ENCODE peak calls at places on chromosomes 4 and X, in four cellular contexts. O is cardiac fibroblast; I is SK-N-SH; T is CD8-positive, alpha-beta T cell. X is an unnamed sample.

GRCh38 chr4:66178901-66179300 is 508.6 kb upstream of the EPHA5 start:
- DNase-seq in O (peak; percentile 28), I (no peak), T (no peak), X (no peak)

GRCh38 chrX:28880136-28880535 is 292.9 kb downstream of the IL1RAPL1 start:
- DNase-seq in O (peak; percentile 70), I (no peak), T (no peak), X (no peak)

GRCh38 chr4:111562811-111563210 is 582.4 kb upstream of the FAM241A start:
- DNase-seq in O (no peak), I (no peak), T (no peak), X (no peak)

GRCh38 chr4:17232575-17233253 is 279.2 kb downstream of the QDPR start:
- DNase-seq in O (peak; percentile 89), I (peak; percentile 61), T (no peak), X (no peak)

GRCh38 chr4:98181815-98182214 is 38.5 kb upstream of the STPG2 start:
- DNase-seq in O (peak; percentile 29), I (no peak), T (no peak), X (no peak)

GRCh38 chr4:82587826-82588225 is 26.0 kb upstream of the TMEM150C start:
- DNase-seq in O (no peak), I (no peak), T (no peak), X (no peak)

GRCh38 chr4:94728056-94728766 is 29.5 kb upstream of the BMPR1B start:
- DNase-seq in O (no peak), I (no peak), T (no peak), X (no peak)

GRCh38 chr4:38957947-38958346 is 74.3 kb downstream of the TMEM156 start:
- DNase-seq in O (no peak), I (no peak), T (no peak), X (no peak)

GRCh38 chrX:129983575-129984131 is 1.2 kb downstream of the BCORL1 start:
- DNase-seq in O (no peak), I (peak; percentile 80), T (no peak), X (no peak)

GRCh38 chrX:153971632-153972367 is at the start of gene HCFC1:
- DNase-seq in O (peak; percentile 93), I (peak; percentile 90), T (peak; percentile 81), X (peak; percentile 18)

GRCh38 chrX:119398587-119398973 is 556 bp upstream of the SLC25A43 start:
- DNase-seq in O (peak; percentile 29), I (no peak), T (no peak), X (no peak)

GRCh38 chr4:113292371-113293042 is 243.1 kb downstream of the ANK2 start:
- DNase-seq in O (peak; percentile 55), I (no peak), T (no peak), X (no peak)

GRCh38 chrX:75968293-75968692 is 183.2 kb upstream of the MAGEE2 start:
- DNase-seq in O (no peak), I (no peak), T (no peak), X (no peak)

GRCh38 chrX:115337735-115338134 is 48.2 kb downstream of the LUZP4 start:
- DNase-seq in O (peak; percentile 91), I (no peak), T (no peak), X (no peak)

GRCh38 chrX:72584165-72584564 is 11.5 kb upstream of the HDAC8 start:
- DNase-seq in O (no peak), I (no peak), T (no peak), X (no peak)

GRCh38 chr4:180695851-180696250 is 1547.4 kb upstream of the TENM3 start:
- DNase-seq in O (peak; percentile 14), I (no peak), T (no peak), X (peak; percentile 25)

GRCh38 chr4:6349896-6350295 is 80.2 kb downstream of the WFS1 start:
- DNase-seq in O (no peak), I (no peak), T (no peak), X (no peak)

GRCh38 chr4:168604496-168605373 is 107.9 kb downstream of the PALLD start:
- DNase-seq in O (peak; percentile 93), I (no peak), T (no peak), X (peak; percentile 79)

GRCh38 chrX:115906276-115906675 is 264.3 kb upstream of the AGTR2 start:
- DNase-seq in O (no peak), I (no peak), T (no peak), X (no peak)

GRCh38 chrX:20913760-20914159 is 460.5 kb upstream of the CNKSR2 start:
- DNase-seq in O (no peak), I (no peak), T (no peak), X (no peak)

GRCh38 chr4:105186701-105187158 is 40.1 kb downstream of the TET2 start:
- DNase-seq in O (peak; percentile 65), I (no peak), T (no peak), X (peak; percentile 53)

GRCh38 chr4:159158083-159158617 is 55.3 kb downstream of the RAPGEF2 start:
- DNase-seq in O (no peak), I (no peak), T (no peak), X (no peak)

GRCh38 chrX:21940356-21940829 is at the start of gene SMS:
- DNase-seq in O (peak; percentile 81), I (peak; percentile 88), T (peak; percentile 21), X (no peak)

DNA sequence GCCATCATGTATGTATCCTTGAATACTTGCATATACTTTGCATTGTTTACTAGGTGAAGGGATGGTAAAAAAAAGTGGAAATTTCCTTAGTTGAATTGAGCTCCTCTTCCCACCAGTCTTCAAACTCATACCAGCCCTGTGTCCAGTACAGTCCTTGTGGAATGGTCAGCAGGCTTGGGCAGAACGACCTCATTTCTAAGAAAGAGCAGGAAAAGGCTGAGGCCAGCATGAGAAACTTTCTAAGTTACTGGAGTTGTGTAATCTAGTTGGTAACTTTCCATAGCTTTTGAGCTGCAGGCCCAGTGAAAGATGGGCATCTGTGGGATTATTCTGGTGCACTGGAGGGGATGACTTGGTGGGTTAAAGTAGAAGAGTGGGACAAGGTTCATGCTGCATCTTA is 87.6 kb downstream of the DCUN1D4 start:
- DNase-seq in O (peak; percentile 19), I (no peak), T (no peak), X (no peak)
- H3K4me3 ChIP-seq in O (no peak overlapping the region), I (no peak overlapping the region), T (no peak overlapping the region), X (no peak overlapping the region)

DNA sequence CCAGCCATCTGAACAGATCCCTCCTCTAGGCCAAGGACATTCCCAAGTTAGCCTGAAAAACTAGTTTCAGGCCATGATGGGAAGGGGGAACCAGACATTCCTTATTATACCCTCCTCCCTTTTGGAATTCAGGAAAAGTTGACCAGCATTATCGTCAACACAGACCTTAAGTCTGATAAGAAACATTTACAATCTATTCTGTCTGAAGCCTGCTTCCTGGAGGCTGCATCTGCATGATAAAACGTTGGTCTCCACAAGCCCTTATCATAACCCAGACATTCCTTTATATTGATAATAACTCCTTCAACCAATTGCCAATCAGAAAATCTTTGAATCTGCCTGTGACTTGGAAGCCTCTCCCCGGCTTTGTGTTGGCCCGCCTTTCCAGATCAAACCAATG is 44.3 kb downstream of the EFHC2 start:
- DNase-seq in O (no peak), I (no peak), T (no peak), X (no peak)
- TF ChIP-seq CTCF in O (no peak), I (no peak), T (no peak), X (no peak)

GRCh38 chr4:181967401-181967800 is 275.8 kb upstream of the TENM3 start:
- DNase-seq in O (no peak), I (no peak), T (no peak), X (no peak)

GRCh38 chr4:181970356-181970755 is 272.8 kb upstream of the TENM3 start:
- DNase-seq in O (no peak), I (no peak), T (no peak), X (no peak)

GRCh38 chr4:181968371-181968770 is 274.8 kb upstream of the TENM3 start:
- DNase-seq in O (peak; percentile 40), I (no peak), T (no peak), X (no peak)

GRCh38 chr4:181971973-181972372 is 271.2 kb upstream of the TENM3 start:
- DNase-seq in O (peak; percentile 65), I (no peak), T (no peak), X (no peak)

DNA sequence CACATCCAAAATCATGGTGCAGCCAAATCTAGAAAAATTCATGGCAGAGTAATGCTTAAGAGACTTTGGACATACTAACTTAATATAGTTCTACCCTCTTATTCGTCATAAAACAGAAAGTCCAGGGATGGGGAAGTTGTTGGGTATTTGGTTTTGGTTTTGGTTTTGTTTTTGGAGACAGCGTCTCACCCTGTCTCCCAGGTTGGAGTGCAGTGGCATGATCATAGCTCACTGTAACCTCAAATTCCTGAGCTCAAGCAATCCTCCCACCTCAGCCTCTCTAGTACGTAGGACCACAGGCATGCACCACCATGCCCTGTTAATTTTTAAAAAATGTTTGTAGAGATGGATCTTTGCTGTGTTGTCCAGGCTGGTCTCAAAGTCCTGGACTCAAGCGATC is 271.8 kb upstream of the TENM3 start:
- DNase-seq in O (no peak), I (no peak), T (no peak), X (no peak)
- H3K4me3 ChIP-seq in O (no peak overlapping the region), I (no peak overlapping the region), T (no peak overlapping the region), X (no peak overlapping the region)

GRCh38 chrX:70433848-70434351 is 10.7 kb upstream of the DLG3 start:
- DNase-seq in O (peak; percentile 55), I (peak; percentile 79), T (peak; percentile 59), X (no peak)
- TF ChIP-seq CTCF in O (peak; percentile 57), I (peak; percentile 63), T (peak; percentile 63), X (peak; percentile 55)

GRCh38 chr4:23889368-23889767 is 479 bp downstream of the PPARGC1A start:
- DNase-seq in O (peak; percentile 27), I (no peak), T (no peak), X (no peak)
- H3K4me3 ChIP-seq in O (peak overlapping the region; percentile 44), I (peak overlapping the region; percentile 47), T (no peak overlapping the region), X (peak overlapping the region; percentile 81)

GRCh38 chr4:70372760-70373159 is 10.2 kb upstream of the SMR3B start:
- DNase-seq in O (no peak), I (no peak), T (no peak), X (no peak)
- TF ChIP-seq CTCF in O (no peak), I (no peak), T (no peak), X (no peak)

DNA sequence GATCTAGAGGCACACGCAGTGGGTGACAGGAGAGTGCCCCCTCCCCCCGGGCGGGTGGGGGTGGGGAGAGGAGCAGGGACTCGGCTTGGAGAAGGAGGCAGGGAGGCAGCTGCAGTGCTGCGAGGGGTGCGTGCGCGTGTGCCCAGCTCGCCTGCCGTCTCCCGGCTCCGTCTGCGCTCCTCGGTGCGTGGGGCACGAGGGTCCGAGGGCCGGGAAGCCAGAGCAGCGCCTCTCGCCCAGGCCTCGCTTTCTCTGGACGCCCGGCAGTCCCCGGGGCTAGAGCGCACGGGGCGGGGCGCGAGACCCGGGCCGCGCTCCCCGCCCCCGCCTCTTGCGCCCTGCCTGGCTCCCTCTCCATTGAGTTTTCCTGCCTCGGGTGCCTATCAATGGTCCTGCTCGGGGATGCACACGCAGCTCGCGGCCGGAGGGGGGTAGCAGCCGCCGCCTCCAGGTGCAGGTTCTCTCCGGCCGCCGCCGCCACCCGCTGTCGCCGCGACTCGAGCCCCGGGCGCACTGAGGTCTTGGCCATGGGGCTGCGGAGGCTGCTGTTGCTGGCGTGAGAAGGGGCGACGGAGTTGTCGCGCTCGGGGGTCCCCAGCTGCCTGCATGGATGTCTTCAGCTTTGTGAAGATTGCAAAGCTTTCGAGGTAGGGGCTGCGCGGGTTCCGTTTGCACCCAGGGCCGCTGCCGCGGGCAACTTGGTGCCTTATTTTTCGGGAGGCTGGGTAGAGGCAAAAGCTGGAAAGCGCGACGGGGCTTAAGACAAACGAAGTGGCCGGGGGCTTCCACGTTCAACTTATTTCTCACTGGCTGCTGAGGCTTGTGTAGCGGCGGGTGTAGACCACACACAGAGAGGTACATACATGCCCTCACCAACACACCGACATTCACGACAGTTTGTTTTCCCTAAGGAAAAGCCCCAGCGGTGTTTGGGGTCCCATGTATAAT is at the start of gene FRMPD4:
- DNase-seq in O (peak; percentile 56), I (peak; percentile 10), T (no peak), X (no peak)
- H3K4me3 ChIP-seq in O (peak within 1 kb of the TSS; percentile 60), I (no peak within 1 kb of the TSS), T (no peak within 1 kb of the TSS), X (peak within 1 kb of the TSS; percentile 38)

X was measured in epithelial cell of proximal tubule.